ENCODE peak calls at places on chromosomes 4 and X, in seven cellular contexts. Y is cardiac muscle cell, K is tibial artery, J is H7, M is tibial nerve, H is neural progenitor cell, T is lung. I is an unnamed sample.

GRCh38 chr4:39574946-39575345 is 47.7 kb upstream of the UGDH start:
- DNase-seq in Y (no peak), K (no peak), J (no peak), M (no peak), H (no peak), T (no peak), I (peak; percentile 34)

GRCh38 chr4:141021397-141022194 is 111.7 kb downstream of the RNF150 start:
- DNase-seq in Y (peak; percentile 51), K (no peak), J (no peak), M (no peak), H (no peak), T (no peak), I (no peak)

GRCh38 chrX:132704769-132705168 is 215.9 kb upstream of the MBNL3 start:
- DNase-seq in Y (peak; percentile 83), K (no peak), J (no peak), M (no peak), H (peak; percentile 63), T (no peak), I (no peak)

GRCh38 chr4:68962868-68963267 is 11.3 kb upstream of the UGT2A3 start:
- DNase-seq in Y (no peak), K (no peak), J (no peak), M (no peak), H (no peak), T (no peak), I (no peak)

GRCh38 chr4:3730422-3730821 is 35.8 kb upstream of the ADRA2C start:
- DNase-seq in Y (no peak), K (no peak), J (no peak), M (no peak), H (no peak), T (no peak), I (no peak)

GRCh38 chrX:50697691-50698090 is 116.3 kb downstream of the SHROOM4 start:
- DNase-seq in Y (peak; percentile 46), K (no peak), J (no peak), M (no peak), H (no peak), T (no peak), I (peak; percentile 74)

GRCh38 chr4:188190461-188190860 is 51.2 kb downstream of the TRIML1 start:
- DNase-seq in Y (no peak), K (no peak), J (no peak), M (no peak), H (no peak), T (no peak), I (no peak)

GRCh38 chrX:49756692-49757091 is 60.9 kb upstream of the PAGE1 start:
- DNase-seq in Y (no peak), K (no peak), J (no peak), M (no peak), H (no peak), T (no peak), I (no peak)

GRCh38 chr4:89284828-89285227 is 22.8 kb downstream of the GPRIN3 start:
- DNase-seq in Y (no peak), K (no peak), J (no peak), M (no peak), H (no peak), T (no peak), I (peak; percentile 36)

GRCh38 chrX:153409414-153410101 is 1.7 kb upstream of the ZFP92 start:
- DNase-seq in Y (no peak), K (no peak), J (no peak), M (no peak), H (no peak), T (no peak), I (no peak)

GRCh38 chrX:153411988-153412574 is 809 bp downstream of the ZFP92 start:
- DNase-seq in Y (no peak), K (no peak), J (no peak), M (no peak), H (peak; percentile 43), T (no peak), I (peak; percentile 23)

GRCh38 chrX:153410328-153410727 is 944 bp upstream of the ZFP92 start:
- DNase-seq in Y (no peak), K (no peak), J (no peak), M (no peak), H (no peak), T (no peak), I (no peak)

GRCh38 chrX:153411255-153411987 is at the start of gene ZFP92:
- DNase-seq in Y (no peak), K (no peak), J (peak; percentile 76), M (no peak), H (no peak), T (no peak), I (peak; percentile 5)

GRCh38 chrX:153410888-153411254 is 401 bp upstream of the ZFP92 start:
- DNase-seq in Y (no peak), K (no peak), J (no peak), M (no peak), H (no peak), T (no peak), I (no peak)
- H3K4me3 ChIP-seq in Y (no peak overlapping the region), K (peak overlapping the region; percentile 44), J (peak overlapping the region; percentile 28), M (peak overlapping the region; percentile 34), H (peak overlapping the region; percentile 38), T (no peak overlapping the region), I (peak overlapping the region; percentile 35)

GRCh38 chrX:46308106-46308505 is 237.1 kb downstream of the ZNF674 start:
- DNase-seq in Y (no peak), K (no peak), J (no peak), M (no peak), H (no peak), T (no peak), I (no peak)
- H3K4me3 ChIP-seq in Y (no peak overlapping the region), K (no peak overlapping the region), J (no peak overlapping the region), M (no peak overlapping the region), H (no peak overlapping the region), T (no peak overlapping the region), I (no peak overlapping the region)

GRCh38 chr4:112517911-112518310 is 1.9 kb upstream of the NEUROG2 start:
- DNase-seq in Y (no peak), K (no peak), J (no peak), M (no peak), H (no peak), T (no peak), I (no peak)
- H3K4me3 ChIP-seq in Y (no peak overlapping the region), K (no peak overlapping the region), J (no peak overlapping the region), M (no peak overlapping the region), H (no peak overlapping the region), T (no peak overlapping the region), I (no peak overlapping the region)

DNA sequence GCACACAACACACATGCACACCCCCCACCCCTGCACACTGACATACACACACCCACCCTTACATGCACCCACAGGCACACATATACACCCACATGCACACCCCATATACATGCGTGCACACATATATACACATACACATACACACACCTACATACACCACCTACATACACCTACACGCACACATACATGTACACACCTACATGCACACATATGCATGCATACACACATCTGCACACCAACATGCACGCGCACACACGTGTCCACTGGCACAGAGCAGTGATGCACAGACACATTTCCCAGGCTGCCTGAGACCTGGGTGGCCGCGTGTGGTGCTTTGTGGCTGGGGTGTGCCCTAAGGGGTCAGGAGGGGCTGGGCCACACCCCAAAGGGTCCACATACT is 31.7 kb downstream of the FGFRL1 start:
- DNase-seq in Y (no peak), K (no peak), J (peak; percentile 43), M (no peak), H (no peak), T (no peak), I (no peak)
- H3K4me3 ChIP-seq in Y (no peak overlapping the region), K (no peak overlapping the region), J (no peak overlapping the region), M (no peak overlapping the region), H (no peak overlapping the region), T (no peak overlapping the region), I (no peak overlapping the region)

GRCh38 chr4:8383451-8384160 is 56.9 kb downstream of the ACOX3 start:
- DNase-seq in Y (no peak), K (no peak), J (no peak), M (no peak), H (no peak), T (no peak), I (no peak)
- H3K4me3 ChIP-seq in Y (no peak overlapping the region), K (no peak overlapping the region), J (no peak overlapping the region), M (no peak overlapping the region), H (no peak overlapping the region), T (no peak overlapping the region), I (no peak overlapping the region)

GRCh38 chrX:71052721-71053120 is 15.4 kb downstream of the SNX12 start:
- DNase-seq in Y (no peak), K (no peak), J (no peak), M (no peak), H (no peak), T (no peak), I (no peak)
- H3K4me3 ChIP-seq in Y (peak overlapping the region; percentile 13), K (no peak overlapping the region), J (peak overlapping the region; percentile 45), M (no peak overlapping the region), H (peak overlapping the region; percentile 50), T (no peak overlapping the region), I (no peak overlapping the region)

I was measured in GM23248.